ENCODE peak calls at places on chromosomes 5 and 9, in seven cellular contexts. One of them, this sample, is unnamed.

GRCh38 chr5:1016036-1016435 is 7.4 kb downstream of the NKD2 start:
- DNase-seq in GM23338: no peak
- DNase-seq in foreskin fibroblast: no peak
- DNase-seq in progenitor cell of endocrine pancreas: no peak
- DNase-seq in AG10803: no peak
- DNase-seq in GM20000: no peak
- DNase-seq in IMR-90: no peak
- DNase-seq in this sample: no peak

GRCh38 chr9:134371731-134372130 is 45.5 kb downstream of the RXRA start:
- DNase-seq in GM23338: no peak
- DNase-seq in foreskin fibroblast: no peak
- DNase-seq in progenitor cell of endocrine pancreas: no peak
- DNase-seq in AG10803: peak
- DNase-seq in GM20000: no peak
- DNase-seq in IMR-90: no peak
- DNase-seq in this sample: no peak

GRCh38 chr5:96209829-96210228 is 223.2 kb downstream of the PCSK1 start:
- DNase-seq in GM23338: no peak
- DNase-seq in foreskin fibroblast: peak
- DNase-seq in progenitor cell of endocrine pancreas: no peak
- DNase-seq in AG10803: peak
- DNase-seq in GM20000: no peak
- DNase-seq in IMR-90: peak
- DNase-seq in this sample: no peak

GRCh38 chr5:176596689-176597416 is 13.1 kb downstream of the GPRIN1 start:
- DNase-seq in GM23338: peak
- DNase-seq in foreskin fibroblast: peak
- DNase-seq in progenitor cell of endocrine pancreas: peak
- DNase-seq in AG10803: peak
- DNase-seq in GM20000: peak
- DNase-seq in IMR-90: no peak
- DNase-seq in this sample: no peak

GRCh38 chr5:51383494-51384081 is 340 bp downstream of the ISL1 start:
- DNase-seq in GM23338: no peak
- DNase-seq in foreskin fibroblast: no peak
- DNase-seq in progenitor cell of endocrine pancreas: no peak
- DNase-seq in AG10803: no peak
- DNase-seq in GM20000: no peak
- DNase-seq in IMR-90: no peak
- DNase-seq in this sample: no peak

GRCh38 chr5:133460172-133460758 is 152.1 kb downstream of the FSTL4 start:
- DNase-seq in GM23338: peak
- DNase-seq in foreskin fibroblast: no peak
- DNase-seq in progenitor cell of endocrine pancreas: no peak
- DNase-seq in AG10803: no peak
- DNase-seq in GM20000: peak
- DNase-seq in IMR-90: no peak
- DNase-seq in this sample: no peak

GRCh38 chr5:96093890-96094381 is 132.3 kb upstream of the ELL2 start:
- DNase-seq in GM23338: no peak
- DNase-seq in foreskin fibroblast: no peak
- DNase-seq in progenitor cell of endocrine pancreas: no peak
- DNase-seq in AG10803: peak
- DNase-seq in GM20000: no peak
- DNase-seq in IMR-90: no peak
- DNase-seq in this sample: no peak

GRCh38 chr5:142432961-142433360 is 108.1 kb upstream of the SPRY4 start:
- DNase-seq in GM23338: no peak
- DNase-seq in foreskin fibroblast: no peak
- DNase-seq in progenitor cell of endocrine pancreas: no peak
- DNase-seq in AG10803: no peak
- DNase-seq in GM20000: no peak
- DNase-seq in IMR-90: no peak
- DNase-seq in this sample: no peak

GRCh38 chr9:114078021-114078780 is at the start of gene AMBP:
- DNase-seq in GM23338: peak
- DNase-seq in foreskin fibroblast: no peak
- DNase-seq in progenitor cell of endocrine pancreas: peak
- DNase-seq in AG10803: no peak
- DNase-seq in GM20000: no peak
- DNase-seq in IMR-90: no peak
- DNase-seq in this sample: no peak

GRCh38 chr9:114077162-114077837 is 800 bp downstream of the AMBP start:
- DNase-seq in GM23338: no peak
- DNase-seq in foreskin fibroblast: no peak
- DNase-seq in progenitor cell of endocrine pancreas: no peak
- DNase-seq in AG10803: no peak
- DNase-seq in GM20000: no peak
- DNase-seq in IMR-90: no peak
- DNase-seq in this sample: no peak

GRCh38 chr9:114075602-114076001 is 2.5 kb downstream of the AMBP start:
- DNase-seq in GM23338: no peak
- DNase-seq in foreskin fibroblast: no peak
- DNase-seq in progenitor cell of endocrine pancreas: no peak
- DNase-seq in AG10803: no peak
- DNase-seq in GM20000: no peak
- DNase-seq in IMR-90: no peak
- DNase-seq in this sample: no peak

GRCh38 chr9:114078781-114079156 is 669 bp upstream of the AMBP start:
- DNase-seq in GM23338: no peak
- DNase-seq in foreskin fibroblast: no peak
- DNase-seq in progenitor cell of endocrine pancreas: no peak
- DNase-seq in AG10803: no peak
- DNase-seq in GM20000: no peak
- DNase-seq in IMR-90: no peak
- DNase-seq in this sample: no peak

DNA sequence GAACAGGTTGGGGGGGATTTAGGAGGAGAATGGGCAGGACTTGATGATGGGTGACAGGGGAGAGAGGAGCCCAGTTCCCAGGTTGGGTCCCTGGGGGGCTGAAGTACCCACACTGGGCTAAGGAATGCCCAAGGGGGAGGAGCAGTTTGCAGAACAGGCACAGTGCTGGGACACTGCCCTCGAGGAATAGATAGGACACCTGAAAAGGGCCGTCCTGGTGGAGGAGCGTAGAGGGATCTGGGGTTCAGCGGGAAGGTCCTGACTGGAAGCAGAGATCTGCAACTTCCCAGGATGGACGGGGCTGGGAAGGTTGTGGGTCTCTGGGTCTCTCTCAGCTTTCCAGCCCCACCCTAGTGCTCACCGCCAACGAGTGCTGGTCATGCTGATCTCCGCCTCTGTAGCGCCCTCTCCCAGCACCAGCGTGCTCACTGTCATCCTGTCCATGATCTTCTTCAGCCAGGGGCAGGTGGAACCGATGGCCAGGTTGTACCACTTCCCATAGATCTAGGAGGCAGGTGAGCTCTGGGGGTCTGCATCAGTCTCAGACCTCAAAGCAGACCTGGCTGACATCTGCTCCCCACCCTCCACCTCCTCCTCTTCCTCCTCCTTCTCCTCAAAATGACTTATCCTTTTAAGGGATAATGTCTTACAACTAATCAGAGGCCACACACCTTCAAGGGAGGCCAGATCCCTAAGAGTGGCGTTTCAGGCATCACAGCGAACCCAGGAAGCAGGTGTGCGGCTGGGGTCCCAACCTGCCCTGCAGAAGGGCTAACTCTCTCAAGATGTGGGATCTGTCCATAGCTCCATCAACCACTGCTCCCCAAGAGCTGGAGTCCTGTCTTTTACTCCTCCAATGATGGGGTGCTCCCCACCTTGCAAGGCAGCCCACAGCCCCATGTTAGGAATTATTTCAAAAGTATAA is 1.6 kb downstream of the AMBP start:
- DNase-seq in GM23338: peak
- DNase-seq in foreskin fibroblast: no peak
- DNase-seq in progenitor cell of endocrine pancreas: no peak
- DNase-seq in AG10803: no peak
- DNase-seq in GM20000: no peak
- DNase-seq in IMR-90: no peak
- DNase-seq in this sample: no peak
- TF ChIP-seq CTCF in GM23338: peak
- TF ChIP-seq CTCF in foreskin fibroblast: no peak
- TF ChIP-seq CTCF in progenitor cell of endocrine pancreas: no peak
- TF ChIP-seq CTCF in AG10803: no peak
- TF ChIP-seq CTCF in GM20000: no peak
- TF ChIP-seq CTCF in IMR-90: no peak
- TF ChIP-seq CTCF in this sample: no peak

DNA sequence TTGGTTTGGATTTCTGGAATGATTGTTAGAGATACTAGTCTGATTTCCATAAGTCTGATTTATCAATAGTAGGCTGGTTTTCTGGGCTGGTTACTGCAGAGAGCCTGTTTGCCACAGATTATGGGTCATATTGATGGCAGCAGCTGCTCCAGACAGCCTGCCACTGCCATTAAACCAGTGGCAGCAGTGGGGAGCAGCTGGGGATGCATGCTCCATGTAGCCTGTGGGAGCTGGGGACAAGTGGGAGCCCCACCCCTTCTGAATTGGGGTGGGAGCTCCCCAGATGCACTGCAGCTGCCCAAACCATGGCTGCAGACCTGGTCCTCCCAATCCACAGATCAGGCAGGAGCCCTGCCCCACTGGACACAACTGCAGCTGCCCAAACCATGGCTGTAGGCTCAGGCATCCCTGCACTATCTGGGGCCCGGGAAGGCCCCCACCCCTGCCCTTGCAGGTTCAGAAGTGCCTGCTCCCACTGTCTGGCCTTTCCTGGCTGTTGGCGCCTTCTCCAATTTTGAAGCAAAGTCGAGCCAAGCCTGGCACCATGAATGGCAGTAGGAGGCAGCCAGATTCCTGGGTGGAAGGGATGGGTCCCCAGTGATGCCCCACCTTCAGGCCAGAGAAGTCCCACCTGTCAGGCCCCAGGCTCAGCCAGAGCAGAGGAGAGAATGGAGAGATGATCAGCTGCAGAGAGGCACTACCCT is 402.9 kb upstream of the TYRP1 start:
- DNase-seq in GM23338: no peak
- DNase-seq in foreskin fibroblast: no peak
- DNase-seq in progenitor cell of endocrine pancreas: no peak
- DNase-seq in AG10803: no peak
- DNase-seq in GM20000: no peak
- DNase-seq in IMR-90: no peak
- DNase-seq in this sample: no peak
- TF ChIP-seq CTCF in GM23338: no peak
- TF ChIP-seq CTCF in foreskin fibroblast: no peak
- TF ChIP-seq CTCF in progenitor cell of endocrine pancreas: no peak
- TF ChIP-seq CTCF in AG10803: no peak
- TF ChIP-seq CTCF in GM20000: no peak
- TF ChIP-seq CTCF in IMR-90: no peak
- TF ChIP-seq CTCF in this sample: no peak

DNA sequence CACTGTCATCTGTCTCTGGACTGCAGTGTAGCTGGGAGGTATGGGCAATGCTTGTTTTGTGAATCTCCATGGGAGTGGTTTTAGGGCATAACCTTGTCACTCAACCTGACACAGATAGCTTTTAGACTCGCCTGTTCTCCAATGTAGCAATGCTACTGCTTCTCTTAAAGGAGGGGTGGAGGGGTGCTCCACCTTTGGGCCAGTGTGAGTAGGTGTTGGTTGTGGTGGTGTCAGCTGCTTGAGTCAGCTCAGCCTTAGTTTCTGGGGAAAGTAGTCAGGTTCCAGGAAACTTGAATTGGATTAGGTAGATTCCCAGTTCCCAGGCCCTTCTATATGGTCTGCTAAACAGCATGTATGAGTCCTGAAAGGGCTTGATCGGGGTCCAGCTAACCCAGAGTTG is 91.2 kb upstream of the PLPPR1 start:
- DNase-seq in GM23338: no peak
- DNase-seq in foreskin fibroblast: no peak
- DNase-seq in progenitor cell of endocrine pancreas: no peak
- DNase-seq in AG10803: no peak
- DNase-seq in GM20000: no peak
- DNase-seq in IMR-90: no peak
- DNase-seq in this sample: no peak
- TF ChIP-seq CTCF in GM23338: peak
- TF ChIP-seq CTCF in foreskin fibroblast: no peak
- TF ChIP-seq CTCF in progenitor cell of endocrine pancreas: no peak
- TF ChIP-seq CTCF in AG10803: no peak
- TF ChIP-seq CTCF in GM20000: no peak
- TF ChIP-seq CTCF in IMR-90: no peak
- TF ChIP-seq CTCF in this sample: no peak

DNA sequence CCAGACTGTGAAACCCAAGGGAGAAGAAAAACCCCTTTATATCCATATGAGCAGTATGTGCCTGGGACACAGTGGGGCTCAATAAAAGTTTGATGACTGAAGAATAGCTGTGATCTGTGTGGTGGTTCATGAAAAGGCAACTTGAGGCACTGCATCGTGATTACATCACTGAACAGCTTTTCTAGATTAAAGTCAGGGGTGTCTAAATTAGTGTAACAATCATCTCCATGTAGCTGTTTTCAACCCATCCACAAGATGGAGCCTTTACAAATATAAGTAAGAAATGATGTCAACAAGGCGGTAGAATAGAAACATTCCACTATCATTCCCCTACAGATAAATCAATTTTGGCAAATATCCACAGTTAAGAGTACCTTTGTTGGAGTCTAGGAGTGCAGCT is 55.5 kb downstream of the PRRC1 start:
- DNase-seq in GM23338: peak
- DNase-seq in foreskin fibroblast: no peak
- DNase-seq in progenitor cell of endocrine pancreas: no peak
- DNase-seq in AG10803: peak
- DNase-seq in GM20000: no peak
- DNase-seq in IMR-90: no peak
- DNase-seq in this sample: no peak
- TF ChIP-seq CTCF in GM23338: peak
- TF ChIP-seq CTCF in foreskin fibroblast: peak
- TF ChIP-seq CTCF in progenitor cell of endocrine pancreas: peak
- TF ChIP-seq CTCF in AG10803: no peak
- TF ChIP-seq CTCF in GM20000: no peak
- TF ChIP-seq CTCF in IMR-90: no peak
- TF ChIP-seq CTCF in this sample: no peak

DNA sequence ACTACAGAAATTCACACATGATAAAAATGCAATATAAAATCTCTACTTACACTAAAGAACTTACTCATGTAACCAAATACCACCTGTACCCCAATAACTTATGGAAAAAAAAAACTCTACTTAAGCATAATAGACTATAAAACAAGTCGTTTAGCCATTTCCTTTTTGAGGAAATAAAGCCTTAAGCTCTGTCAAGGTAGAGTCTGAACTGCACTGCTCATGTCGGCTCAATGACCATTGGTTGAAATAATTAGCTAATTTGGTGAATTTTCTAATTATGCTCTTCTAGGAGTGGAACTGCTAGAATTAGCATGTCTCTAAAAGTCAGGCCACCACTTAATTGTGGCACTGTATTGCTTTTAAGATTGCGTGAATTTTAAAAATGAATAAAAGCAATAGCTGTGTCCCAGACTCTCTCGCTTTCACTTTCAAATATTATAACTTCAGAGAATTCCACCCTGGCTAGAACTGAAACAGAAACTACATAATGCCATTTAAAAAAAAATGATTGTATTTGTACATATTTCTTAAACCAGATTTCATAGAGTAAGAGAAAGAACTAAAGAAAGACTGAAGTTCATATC is 113.0 kb upstream of the PCA3 start:
- DNase-seq in GM23338: no peak
- DNase-seq in foreskin fibroblast: no peak
- DNase-seq in progenitor cell of endocrine pancreas: no peak
- DNase-seq in AG10803: no peak
- DNase-seq in GM20000: no peak
- DNase-seq in IMR-90: no peak
- DNase-seq in this sample: no peak
- TF ChIP-seq CTCF in GM23338: no peak
- TF ChIP-seq CTCF in foreskin fibroblast: no peak
- TF ChIP-seq CTCF in progenitor cell of endocrine pancreas: no peak
- TF ChIP-seq CTCF in AG10803: no peak
- TF ChIP-seq CTCF in GM20000: no peak
- TF ChIP-seq CTCF in IMR-90: no peak
- TF ChIP-seq CTCF in this sample: no peak